ENCODE peak calls at places on chromosomes 5 and 9, in five cellular contexts. One of them, this sample, is unnamed.
A peak's percentile ranks its signal among the peaks of the same experiment; 100 is the strongest.

GRCh38 chr5:37991903-37992299 is 152.1 kb upstream of the GDNF start:
- DNase-seq in GM06990: no peak
- DNase-seq in CD8-positive, alpha-beta T cell: no peak
- DNase-seq in heart right ventricle: no peak
- DNase-seq in cardiac muscle cell: no peak
- DNase-seq in this sample: no peak

GRCh38 chr9:96061293-96061987 is 185.9 kb downstream of the ERCC6L2 start:
- DNase-seq in GM06990: no peak
- DNase-seq in CD8-positive, alpha-beta T cell: peak; percentile 39
- DNase-seq in heart right ventricle: peak; percentile 43
- DNase-seq in cardiac muscle cell: peak; percentile 77
- DNase-seq in this sample: peak; percentile 27

GRCh38 chr5:149040421-149040820 is 22.4 kb downstream of the SH3TC2 start:
- DNase-seq in GM06990: no peak
- DNase-seq in CD8-positive, alpha-beta T cell: no peak
- DNase-seq in heart right ventricle: peak; percentile 30
- DNase-seq in cardiac muscle cell: peak; percentile 58
- DNase-seq in this sample: no peak

GRCh38 chr5:137220523-137220927 is 278.6 kb downstream of the SPOCK1 start:
- DNase-seq in GM06990: peak; percentile 6
- DNase-seq in CD8-positive, alpha-beta T cell: no peak
- DNase-seq in heart right ventricle: no peak
- DNase-seq in cardiac muscle cell: peak; percentile 75
- DNase-seq in this sample: no peak

GRCh38 chr5:179422840-179423523 is 77.7 kb upstream of the ADAMTS2 start:
- DNase-seq in GM06990: no peak
- DNase-seq in CD8-positive, alpha-beta T cell: no peak
- DNase-seq in heart right ventricle: no peak
- DNase-seq in cardiac muscle cell: no peak
- DNase-seq in this sample: no peak

GRCh38 chr9:136407911-136408310 is 2.5 kb downstream of the ENTR1 start:
- DNase-seq in GM06990: no peak
- DNase-seq in CD8-positive, alpha-beta T cell: no peak
- DNase-seq in heart right ventricle: no peak
- DNase-seq in cardiac muscle cell: no peak
- DNase-seq in this sample: no peak

GRCh38 chr5:40206030-40206429 is 473.7 kb upstream of the PTGER4 start:
- DNase-seq in GM06990: no peak
- DNase-seq in CD8-positive, alpha-beta T cell: no peak
- DNase-seq in heart right ventricle: no peak
- DNase-seq in cardiac muscle cell: no peak
- DNase-seq in this sample: no peak

GRCh38 chr5:980001-980588 is 28.5 kb upstream of the NKD2 start:
- DNase-seq in GM06990: no peak
- DNase-seq in CD8-positive, alpha-beta T cell: no peak
- DNase-seq in heart right ventricle: peak; percentile 7
- DNase-seq in cardiac muscle cell: no peak
- DNase-seq in this sample: no peak

GRCh38 chr5:75366787-75367186 is 29.8 kb downstream of the HMGCR start:
- DNase-seq in GM06990: no peak
- DNase-seq in CD8-positive, alpha-beta T cell: no peak
- DNase-seq in heart right ventricle: no peak
- DNase-seq in cardiac muscle cell: no peak
- DNase-seq in this sample: no peak

GRCh38 chr9:93464395-93464794 is 11.0 kb upstream of the FAM120AOS start:
- DNase-seq in GM06990: no peak
- DNase-seq in CD8-positive, alpha-beta T cell: no peak
- DNase-seq in heart right ventricle: no peak
- DNase-seq in cardiac muscle cell: no peak
- DNase-seq in this sample: no peak

DNA sequence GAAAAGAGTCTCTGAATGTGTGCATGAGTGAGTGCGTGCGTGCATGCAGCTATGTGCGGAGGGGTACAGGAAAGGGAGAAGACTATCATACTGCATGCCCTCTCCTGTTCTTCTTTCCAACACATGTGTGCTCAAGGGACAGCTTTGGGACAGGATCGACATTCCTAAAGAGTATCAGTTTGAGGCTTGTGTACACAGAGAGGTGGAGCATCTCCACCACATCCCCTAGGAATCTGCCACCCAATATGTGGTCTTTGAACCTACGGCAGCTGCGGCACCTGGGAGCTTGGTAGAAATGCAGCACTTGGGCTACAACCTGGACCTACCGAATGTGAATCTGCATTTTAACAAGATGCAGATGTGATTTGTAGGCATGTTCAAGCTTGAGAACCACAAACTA is 132.3 kb upstream of the GLRA1 start:
- DNase-seq in GM06990: no peak
- DNase-seq in CD8-positive, alpha-beta T cell: no peak
- DNase-seq in heart right ventricle: no peak
- DNase-seq in cardiac muscle cell: no peak
- DNase-seq in this sample: no peak
- TF ChIP-seq CTCF in GM06990: no peak
- TF ChIP-seq CTCF in CD8-positive, alpha-beta T cell: no peak
- TF ChIP-seq CTCF in heart right ventricle: no peak
- TF ChIP-seq CTCF in cardiac muscle cell: no peak
- TF ChIP-seq CTCF in this sample: no peak

GRCh38 chr5:154368041-154368800 is 77.6 kb upstream of the SAP30L start:
- DNase-seq in GM06990: no peak
- DNase-seq in CD8-positive, alpha-beta T cell: no peak
- DNase-seq in heart right ventricle: peak; percentile 38
- DNase-seq in cardiac muscle cell: peak; percentile 97
- DNase-seq in this sample: no peak
- H3K4me3 ChIP-seq in GM06990: no peak overlapping the region
- H3K4me3 ChIP-seq in CD8-positive, alpha-beta T cell: no peak overlapping the region
- H3K4me3 ChIP-seq in heart right ventricle: no peak overlapping the region
- H3K4me3 ChIP-seq in cardiac muscle cell: no peak overlapping the region
- H3K4me3 ChIP-seq in this sample: no peak overlapping the region

GRCh38 chr5:69032009-69032408 is 61.8 kb upstream of the SLC30A5 start:
- DNase-seq in GM06990: no peak
- DNase-seq in CD8-positive, alpha-beta T cell: no peak
- DNase-seq in heart right ventricle: no peak
- DNase-seq in cardiac muscle cell: no peak
- DNase-seq in this sample: no peak
- TF ChIP-seq CTCF in GM06990: peak; percentile 21
- TF ChIP-seq CTCF in CD8-positive, alpha-beta T cell: no peak
- TF ChIP-seq CTCF in heart right ventricle: no peak
- TF ChIP-seq CTCF in cardiac muscle cell: no peak
- TF ChIP-seq CTCF in this sample: no peak

GRCh38 chr5:132498152-132498551 is 7.6 kb upstream of the IRF1 start:
- DNase-seq in GM06990: no peak
- DNase-seq in CD8-positive, alpha-beta T cell: no peak
- DNase-seq in heart right ventricle: no peak
- DNase-seq in cardiac muscle cell: peak; percentile 55
- DNase-seq in this sample: no peak
- H3K4me3 ChIP-seq in GM06990: no peak overlapping the region
- H3K4me3 ChIP-seq in CD8-positive, alpha-beta T cell: no peak overlapping the region
- H3K4me3 ChIP-seq in heart right ventricle: no peak overlapping the region
- H3K4me3 ChIP-seq in cardiac muscle cell: no peak overlapping the region
- H3K4me3 ChIP-seq in this sample: no peak overlapping the region

GRCh38 chr5:74336286-74336685 is 304.2 kb downstream of the ENC1 start:
- DNase-seq in GM06990: no peak
- DNase-seq in CD8-positive, alpha-beta T cell: no peak
- DNase-seq in heart right ventricle: no peak
- DNase-seq in cardiac muscle cell: no peak
- DNase-seq in this sample: no peak
- TF ChIP-seq CTCF in GM06990: no peak
- TF ChIP-seq CTCF in CD8-positive, alpha-beta T cell: no peak
- TF ChIP-seq CTCF in heart right ventricle: no peak
- TF ChIP-seq CTCF in cardiac muscle cell: peak; percentile 8
- TF ChIP-seq CTCF in this sample: no peak

GRCh38 chr5:154478224-154478565 is at the start of gene HAND1:
- DNase-seq in GM06990: no peak
- DNase-seq in CD8-positive, alpha-beta T cell: no peak
- DNase-seq in heart right ventricle: peak; percentile 81
- DNase-seq in cardiac muscle cell: no peak
- DNase-seq in this sample: no peak
- H3K4me3 ChIP-seq in GM06990: no peak within 1 kb of the TSS
- H3K4me3 ChIP-seq in CD8-positive, alpha-beta T cell: no peak within 1 kb of the TSS
- H3K4me3 ChIP-seq in heart right ventricle: peak within 1 kb of the TSS; percentile 52
- H3K4me3 ChIP-seq in cardiac muscle cell: peak within 1 kb of the TSS; percentile 57
- H3K4me3 ChIP-seq in this sample: peak within 1 kb of the TSS; percentile 31

DNA sequence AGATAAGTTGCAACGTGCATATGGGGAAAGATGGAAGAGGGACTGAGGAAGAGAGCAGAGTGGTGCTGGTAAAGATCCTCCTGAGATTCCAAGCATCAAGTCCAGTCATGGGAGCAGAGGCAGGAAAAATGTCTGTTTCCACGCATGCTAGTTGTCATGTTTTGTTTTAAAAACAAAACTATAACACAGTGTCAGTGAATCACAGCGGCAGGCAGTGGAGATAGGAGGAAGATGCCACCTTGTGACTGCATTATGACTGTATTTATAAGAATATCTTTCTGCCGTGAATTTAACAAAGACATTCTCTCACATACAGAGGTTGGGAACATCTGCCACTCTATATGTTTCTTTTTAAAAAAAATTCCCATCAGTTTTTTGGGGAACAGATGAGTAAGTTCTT is 3.7 kb upstream of the SVEP1 start:
- DNase-seq in GM06990: no peak
- DNase-seq in CD8-positive, alpha-beta T cell: no peak
- DNase-seq in heart right ventricle: no peak
- DNase-seq in cardiac muscle cell: peak; percentile 68
- DNase-seq in this sample: no peak
- TF ChIP-seq CTCF in GM06990: no peak
- TF ChIP-seq CTCF in CD8-positive, alpha-beta T cell: no peak
- TF ChIP-seq CTCF in heart right ventricle: no peak
- TF ChIP-seq CTCF in cardiac muscle cell: peak; percentile 29
- TF ChIP-seq CTCF in this sample: no peak